ENCODE peak calls at places on chromosomes 6 and 20, in four cellular contexts. L, P, S and D are unnamed samples.
A peak's percentile ranks its signal among the peaks of the same experiment; 100 is the strongest.

GRCh38 chr6:27871919-27872633 is 40.1 kb downstream of the OR2B2 start:
- DNase-seq in L (peak; percentile 98), P (peak; percentile 99), S (peak; percentile 78), D (peak; percentile 88)

GRCh38 chr6:110875548-110876169 is 1.1 kb downstream of the AMD1 start:
- DNase-seq in L (peak; percentile 22), P (peak; percentile 23), S (peak; percentile 75), D (no peak)

GRCh38 chr6:170174124-170174770 is 116.6 kb downstream of the DLL1 start:
- DNase-seq in L (no peak), P (no peak), S (peak; percentile 43), D (no peak)

GRCh38 chr6:111973897-111974639 is 79.8 kb upstream of the CCN6 start:
- DNase-seq in L (peak; percentile 82), P (peak; percentile 77), S (no peak), D (no peak)

GRCh38 chr6:43265564-43265963 is 22.3 kb downstream of the TTBK1 start:
- DNase-seq in L (no peak), P (no peak), S (no peak), D (no peak)

GRCh38 chr6:27873101-27874030 is 38.8 kb downstream of the OR2B2 start:
- DNase-seq in L (peak; percentile 90), P (peak; percentile 82), S (peak; percentile 73), D (no peak)

GRCh38 chr20:1883986-1884385 is 11.2 kb upstream of the SIRPA start:
- DNase-seq in L (no peak), P (no peak), S (no peak), D (no peak)

GRCh38 chr6:31792090-31792374 is 3.5 kb downstream of the VARS1 start:
- DNase-seq in L (no peak), P (no peak), S (no peak), D (no peak)

GRCh38 chr6:112232845-112233256 is 21.5 kb downstream of the LAMA4 start:
- DNase-seq in L (peak; percentile 93), P (peak; percentile 92), S (no peak), D (no peak)

GRCh38 chr20:38751360-38751976 is 3.2 kb downstream of the ACTR5 start:
- DNase-seq in L (peak; percentile 38), P (peak; percentile 77), S (no peak), D (no peak)

GRCh38 chr6:89400912-89401399 is 11.1 kb downstream of the RRAGD start:
- DNase-seq in L (no peak), P (no peak), S (no peak), D (no peak)

GRCh38 chr6:36563237-36563927 is 16.1 kb upstream of the STK38 start:
- DNase-seq in L (no peak), P (peak; percentile 51), S (no peak), D (no peak)

GRCh38 chr6:27295301-27296079 is 16.6 kb downstream of the POM121L2 start:
- DNase-seq in L (peak; percentile 64), P (peak; percentile 83), S (no peak), D (peak; percentile 20)

GRCh38 chr6:40845588-40845987 is 193.4 kb downstream of the UNC5CL start:
- DNase-seq in L (peak; percentile 35), P (peak; percentile 74), S (no peak), D (no peak)
- TF ChIP-seq CTCF in L (peak; percentile 72), P (peak; percentile 85), S (peak; percentile 48), D (peak; percentile 70)

GRCh38 chr6:142153230-142153629 is 6.2 kb downstream of the VTA1 start:
- DNase-seq in L (no peak), P (no peak), S (no peak), D (no peak)
- H3K4me3 ChIP-seq in L (no peak overlapping the region), P (no peak overlapping the region), S (no peak overlapping the region), D (no peak overlapping the region)

DNA sequence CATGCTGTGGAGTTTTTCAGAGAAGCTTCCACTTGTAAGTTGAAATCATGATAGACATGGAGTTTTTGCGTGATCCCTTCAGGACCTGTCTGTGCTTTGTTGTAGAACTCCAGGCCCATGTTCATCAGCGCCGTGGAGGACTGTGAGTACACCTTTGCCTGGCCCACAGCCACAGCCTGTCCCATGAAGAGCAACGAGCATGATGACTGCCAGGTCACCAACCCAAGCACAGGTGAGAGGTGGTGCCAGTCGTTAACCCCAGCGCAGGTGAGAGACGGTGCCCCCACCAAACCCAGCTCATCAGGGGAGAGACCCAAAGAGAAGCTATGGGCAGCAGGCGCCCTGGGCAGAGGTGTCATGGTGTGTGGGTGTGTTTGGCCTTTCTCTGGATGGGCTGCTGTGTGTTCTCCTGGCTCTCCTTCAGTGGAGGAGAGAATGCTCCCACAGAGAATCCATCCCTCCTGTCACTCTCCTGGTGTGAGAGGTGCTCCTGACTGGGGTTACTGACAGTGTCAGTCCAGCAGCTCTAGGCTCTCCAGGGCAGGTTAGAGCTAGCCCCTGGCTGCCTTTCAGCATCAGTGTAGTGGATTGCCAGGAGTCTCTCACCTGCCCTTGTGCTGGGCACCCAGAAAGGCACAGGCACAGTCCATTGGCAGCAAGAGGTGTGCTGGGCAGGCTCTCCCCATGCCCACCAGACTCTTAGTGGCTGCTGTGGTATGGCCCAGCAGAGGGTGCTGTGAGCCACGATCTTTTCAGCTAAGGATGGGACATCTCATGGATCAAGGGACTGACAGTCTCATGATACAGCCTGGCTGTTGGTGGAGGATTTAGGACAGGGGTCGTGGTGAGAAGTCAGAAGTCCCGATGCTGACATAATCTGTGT is 49.6 kb upstream of the SLC22A1 start:
- DNase-seq in L (no peak), P (peak; percentile 23), S (no peak), D (no peak)
- TF ChIP-seq CTCF in L (peak; percentile 42), P (peak; percentile 48), S (no peak), D (peak; percentile 30)

GRCh38 chr20:5511930-5512329 is 195.2 kb upstream of the PROKR2 start:
- DNase-seq in L (no peak), P (no peak), S (no peak), D (no peak)

GRCh38 chr20:5511082-5511481 is 194.3 kb upstream of the PROKR2 start:
- DNase-seq in L (no peak), P (no peak), S (no peak), D (no peak)

GRCh38 chr20:5510446-5510845 is 193.7 kb upstream of the PROKR2 start:
- DNase-seq in L (peak; percentile 3), P (peak; percentile 14), S (no peak), D (no peak)

GRCh38 chr20:5509803-5510202 is 193.0 kb upstream of the PROKR2 start:
- DNase-seq in L (no peak), P (no peak), S (no peak), D (no peak)

GRCh38 chr20:5511505-5511904 is 194.8 kb upstream of the PROKR2 start:
- DNase-seq in L (no peak), P (no peak), S (no peak), D (no peak)
- H3K4me3 ChIP-seq in L (no peak overlapping the region), P (no peak overlapping the region), S (no peak overlapping the region), D (no peak overlapping the region)

GRCh38 chr6:41733707-41734665 is 1.4 kb downstream of the TFEB start:
- DNase-seq in L (peak; percentile 76), P (peak; percentile 83), S (peak; percentile 86), D (no peak)
- TF ChIP-seq CTCF in L (no peak), P (no peak), S (no peak), D (no peak)